ENCODE peak calls at places on chromosomes 12 and 14, in nine cellular contexts. K is stomach, U is lower leg skin, F is GM12878, L is H54, N is erythroblast, P is adrenal gland, B is Peyer's patch, X is body of pancreas. A is an unnamed sample.

GRCh38 chr14:68977741-68978549 is 1.2 kb downstream of the ACTN1 start:
- DNase-seq in K (peak; percentile 44), U (peak; percentile 47), F (no peak), L (peak; percentile 45), N (peak; percentile 13), P (peak; percentile 84), B (peak; percentile 55), X (peak; percentile 57), A (peak; percentile 81)

GRCh38 chr12:50257226-50258166 is 25.8 kb downstream of the LIMA1 start:
- DNase-seq in K (no peak), U (peak; percentile 69), F (no peak), L (no peak), N (no peak), P (no peak), B (no peak), X (no peak), A (no peak)

GRCh38 chr12:32533971-32534590 is 134.7 kb downstream of the FGD4 start:
- DNase-seq in K (peak; percentile 69), U (peak; percentile 75), F (no peak), L (peak; percentile 55), N (peak; percentile 4), P (peak; percentile 79), B (peak; percentile 65), X (peak; percentile 66), A (peak; percentile 60)

GRCh38 chr14:50714452-50715073 is 46.5 kb upstream of the SAV1 start:
- DNase-seq in K (no peak), U (no peak), F (no peak), L (peak; percentile 13), N (peak; percentile 33), P (no peak), B (no peak), X (no peak), A (no peak)

GRCh38 chr14:84442481-84442880 is 1087.5 kb upstream of the FLRT2 start:
- DNase-seq in K (no peak), U (no peak), F (no peak), L (no peak), N (no peak), P (no peak), B (no peak), X (no peak), A (no peak)

GRCh38 chr12:87283111-87283510 is 746.1 kb downstream of the C12orf50 start:
- DNase-seq in K (no peak), U (no peak), F (no peak), L (no peak), N (no peak), P (no peak), B (no peak), X (no peak), A (no peak)

GRCh38 chr14:29601559-29602109 is 326.0 kb downstream of the PRKD1 start:
- DNase-seq in K (no peak), U (no peak), F (no peak), L (no peak), N (no peak), P (no peak), B (no peak), X (no peak), A (no peak)

GRCh38 chr12:96064966-96065365 is 29.6 kb upstream of the LTA4H start:
- DNase-seq in K (no peak), U (no peak), F (no peak), L (no peak), N (no peak), P (no peak), B (no peak), X (no peak), A (no peak)

GRCh38 chr12:23621910-23622309 is 327.6 kb downstream of the SOX5 start:
- DNase-seq in K (no peak), U (no peak), F (no peak), L (no peak), N (no peak), P (no peak), B (no peak), X (no peak), A (no peak)

GRCh38 chr12:122087431-122088180 is 9.1 kb downstream of the MLXIP start:
- DNase-seq in K (no peak), U (no peak), F (no peak), L (no peak), N (peak; percentile 23), P (no peak), B (no peak), X (no peak), A (no peak)

DNA sequence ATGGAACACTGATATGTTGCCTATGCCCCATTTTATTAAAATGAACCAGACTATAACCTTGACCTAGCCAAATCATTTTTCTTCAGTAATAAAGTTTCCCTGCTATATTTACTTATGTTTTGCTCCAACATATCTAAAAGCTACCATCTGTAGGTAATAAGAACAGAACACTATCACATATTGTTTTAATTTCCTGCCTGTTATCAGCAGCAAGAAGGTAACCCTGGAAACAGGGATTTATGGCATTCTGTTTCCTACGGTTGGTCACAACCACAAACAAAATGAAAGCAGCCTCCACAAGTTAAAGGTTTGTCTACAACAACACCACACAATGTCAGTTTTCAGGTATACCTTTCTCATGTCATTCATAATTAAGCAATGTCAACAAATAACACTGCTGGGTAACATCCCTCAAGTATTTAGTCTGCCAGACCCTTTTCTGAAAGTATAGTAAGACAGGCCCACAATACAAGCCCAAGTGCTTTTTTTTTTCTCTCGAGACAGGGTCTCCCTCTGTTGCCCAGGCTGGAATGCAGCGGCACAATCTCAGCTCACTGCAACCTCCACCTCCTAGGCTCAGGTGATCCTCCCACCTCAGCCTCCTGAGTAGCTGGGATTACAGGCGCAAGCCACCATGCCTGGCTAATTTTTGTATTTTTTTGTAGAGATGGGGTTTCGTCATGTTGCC is 25.5 kb downstream of the GCH1 start:
- DNase-seq in K (no peak), U (no peak), F (no peak), L (no peak), N (no peak), P (no peak), B (no peak), X (no peak), A (no peak)
- TF ChIP-seq POLR2A in K (no peak), U (no peak), F (no peak), L (no peak), N (no peak), P (no peak), B (no peak), X (no peak), A (no peak)

GRCh38 chr14:54676822-54677708 is 110.1 kb downstream of the SAMD4A start:
- DNase-seq in K (no peak), U (no peak), F (no peak), L (peak; percentile 50), N (no peak), P (peak; percentile 87), B (no peak), X (no peak), A (peak; percentile 39)
- TF ChIP-seq POLR2A in K (no peak), U (no peak), F (no peak), L (no peak), N (no peak), P (peak; percentile 70), B (no peak), X (no peak), A (no peak)

GRCh38 chr12:989051-989450 is 2.0 kb upstream of the ERC1 start:
- DNase-seq in K (no peak), U (no peak), F (no peak), L (no peak), N (no peak), P (no peak), B (no peak), X (no peak), A (no peak)

GRCh38 chr12:989751-990278 is 1.2 kb upstream of the ERC1 start:
- DNase-seq in K (no peak), U (no peak), F (no peak), L (peak; percentile 64), N (peak; percentile 52), P (peak; percentile 72), B (no peak), X (peak; percentile 17), A (peak; percentile 24)

GRCh38 chr12:990308-990648 is 745 bp upstream of the ERC1 start:
- DNase-seq in K (peak; percentile 72), U (peak; percentile 49), F (no peak), L (no peak), N (peak; percentile 80), P (peak; percentile 88), B (peak; percentile 64), X (peak; percentile 71), A (peak; percentile 75)

GRCh38 chr12:990649-991349 is at the start of gene ERC1:
- DNase-seq in K (peak; percentile 91), U (peak; percentile 80), F (no peak), L (peak; percentile 80), N (peak; percentile 89), P (peak; percentile 93), B (peak; percentile 84), X (peak; percentile 88), A (peak; percentile 94)

GRCh38 chr12:988616-989015 is 2.4 kb upstream of the ERC1 start:
- DNase-seq in K (no peak), U (no peak), F (no peak), L (no peak), N (no peak), P (no peak), B (no peak), X (no peak), A (no peak)
- TF ChIP-seq POLR2A in K (no peak), U (no peak), F (no peak), L (no peak), N (no peak), P (no peak), B (no peak), X (no peak), A (no peak)

GRCh38 chr12:47758834-47759690 is at the start of gene RAPGEF3:
- DNase-seq in K (peak; percentile 93), U (peak; percentile 73), F (no peak), L (peak; percentile 98), N (peak; percentile 75), P (peak; percentile 91), B (peak; percentile 77), X (peak; percentile 88), A (peak; percentile 91)
- TF ChIP-seq POLR2A in K (no peak), U (no peak), F (peak; percentile 21), L (peak; percentile 25), N (no peak), P (peak; percentile 12), B (no peak), X (peak; percentile 40), A (no peak)

A was measured in heart left ventricle.